ENCODE peak calls at places on chromosome 18, in seven cellular contexts. K, U, N, J, M, I and L are unnamed samples.

GRCh38 chr18:48913201-48913600 is 37.6 kb downstream of the SMAD7 start:
- DNase-seq in K (no peak), U (peak; percentile 48), N (no peak), J (no peak), M (no peak), I (no peak), L (peak; percentile 44)

GRCh38 chr18:50870138-50870845 is 8.6 kb upstream of the ME2 start:
- DNase-seq in K (peak; percentile 25), U (no peak), N (no peak), J (no peak), M (no peak), I (no peak), L (no peak)

GRCh38 chr18:13392899-13393298 is 174.3 kb downstream of the LDLRAD4 start:
- DNase-seq in K (no peak), U (no peak), N (no peak), J (no peak), M (no peak), I (no peak), L (no peak)

GRCh38 chr18:12086249-12086648 is 7.4 kb upstream of the ANKRD62 start:
- DNase-seq in K (no peak), U (no peak), N (no peak), J (no peak), M (peak; percentile 77), I (no peak), L (no peak)

GRCh38 chr18:34742761-34743366 is 32.8 kb downstream of the DTNA start:
- DNase-seq in K (no peak), U (no peak), N (no peak), J (no peak), M (no peak), I (no peak), L (no peak)

GRCh38 chr18:32542221-32542798 is 71.6 kb upstream of the GAREM1 start:
- DNase-seq in K (no peak), U (no peak), N (no peak), J (no peak), M (no peak), I (no peak), L (no peak)

GRCh38 chr18:13500891-13501887 is 225.2 kb downstream of the FAM210A start:
- DNase-seq in K (peak; percentile 79), U (no peak), N (peak; percentile 57), J (no peak), M (no peak), I (no peak), L (no peak)

GRCh38 chr18:79964330-79965118 is at the start of gene HSBP1L1:
- DNase-seq in K (peak; percentile 82), U (peak; percentile 38), N (no peak), J (peak; percentile 33), M (peak; percentile 91), I (no peak), L (peak; percentile 64)

GRCh38 chr18:6058941-6059340 is 163.6 kb upstream of the TMEM200C start:
- DNase-seq in K (no peak), U (no peak), N (no peak), J (no peak), M (no peak), I (no peak), L (no peak)

GRCh38 chr18:35215026-35215425 is 25.8 kb upstream of the ZNF397 start:
- DNase-seq in K (no peak), U (no peak), N (no peak), J (no peak), M (no peak), I (no peak), L (no peak)

GRCh38 chr18:25234740-25235345 is 117.1 kb downstream of the ZNF521 start:
- DNase-seq in K (no peak), U (no peak), N (no peak), J (no peak), M (no peak), I (no peak), L (no peak)

GRCh38 chr18:3305354-3305762 is 43.4 kb downstream of the MYL12B start:
- DNase-seq in K (no peak), U (no peak), N (no peak), J (no peak), M (no peak), I (no peak), L (no peak)

GRCh38 chr18:79881695-79882094 is 69.8 kb downstream of the SLC66A2 start:
- DNase-seq in K (no peak), U (no peak), N (no peak), J (no peak), M (peak; percentile 54), I (no peak), L (no peak)

GRCh38 chr18:36505701-36506100 is 208.2 kb downstream of the FHOD3 start:
- DNase-seq in K (no peak), U (no peak), N (no peak), J (no peak), M (no peak), I (no peak), L (no peak)

GRCh38 chr18:79496978-79497637 is 101.4 kb downstream of the NFATC1 start:
- DNase-seq in K (peak; percentile 35), U (no peak), N (peak; percentile 21), J (peak; percentile 61), M (peak; percentile 87), I (no peak), L (no peak)

GRCh38 chr18:31386683-31387082 is 10.1 kb downstream of the DSG4 start:
- DNase-seq in K (no peak), U (no peak), N (no peak), J (no peak), M (no peak), I (no peak), L (no peak)
- H3K4me1 ChIP-seq in K (no peaks in the 10 kb centered on the region), U (no peaks in the 10 kb centered on the region), N (no peaks in the 10 kb centered on the region), J (no peaks in the 10 kb centered on the region), M (no peaks in the 10 kb centered on the region), I (no peaks in the 10 kb centered on the region), L (no peaks in the 10 kb centered on the region)

DNA sequence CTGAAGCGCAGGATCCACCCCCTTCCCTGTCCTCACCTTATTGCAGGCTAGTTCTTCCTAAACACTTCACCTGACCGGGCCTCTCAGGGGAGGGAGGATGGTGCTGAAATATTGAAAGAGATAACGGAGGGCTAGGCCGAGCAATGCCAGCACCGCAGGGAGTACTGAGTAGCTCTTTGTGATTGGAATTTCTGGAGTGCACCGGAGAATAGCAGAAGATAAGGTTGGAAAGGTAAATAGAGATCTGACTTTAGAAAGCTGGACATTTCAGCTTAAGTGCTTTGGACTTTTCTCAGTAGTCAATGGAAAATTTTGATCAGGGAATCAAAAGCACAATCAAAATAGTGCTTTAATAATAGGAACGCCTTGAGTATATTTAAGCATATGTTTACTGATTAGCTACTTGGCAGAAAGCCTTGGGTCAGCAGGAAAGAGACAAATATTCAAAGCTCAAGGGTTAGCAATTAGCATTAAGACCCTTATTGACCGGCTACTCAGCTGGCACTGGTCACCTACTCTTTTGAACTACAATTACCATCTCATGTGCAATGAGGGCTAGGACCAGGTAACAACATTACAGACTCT is 142.9 kb upstream of the NDUFV2 start:
- DNase-seq in K (no peak), U (no peak), N (no peak), J (no peak), M (no peak), I (no peak), L (no peak)
- H3K4me1 ChIP-seq in K (no peaks in the 10 kb centered on the region), U (peaks cover 13% of the 10 kb centered on the region), N (no peaks in the 10 kb centered on the region), J (no peaks in the 10 kb centered on the region), M (peaks cover 15% of the 10 kb centered on the region), I (peaks cover 11% of the 10 kb centered on the region), L (no peaks in the 10 kb centered on the region)

DNA sequence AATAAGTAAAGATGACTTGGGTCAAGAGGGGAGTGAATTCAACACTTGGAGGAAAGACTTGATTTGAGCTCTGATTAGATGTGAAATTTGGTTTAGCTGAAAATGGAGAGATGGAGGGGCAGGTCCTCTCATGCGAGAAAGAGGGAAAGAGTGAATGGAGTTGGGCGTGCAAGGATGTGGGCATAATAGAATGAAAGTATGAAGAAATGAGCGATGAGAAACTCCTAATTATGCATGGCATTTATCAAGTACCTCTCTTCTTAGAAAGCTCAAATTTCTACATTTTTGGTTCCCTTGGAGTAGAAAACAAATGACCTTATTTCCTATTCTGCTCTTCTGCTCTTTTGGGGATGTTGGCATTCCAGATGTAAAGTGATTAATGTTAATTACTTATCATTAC is 161.5 kb downstream of the PHLPP1 start:
- DNase-seq in K (no peak), U (no peak), N (no peak), J (no peak), M (no peak), I (no peak), L (no peak)
- H3K4me1 ChIP-seq in K (peaks cover 3% of the 10 kb centered on the region), U (no peaks in the 10 kb centered on the region), N (peaks cover 30% of the 10 kb centered on the region), J (no peaks in the 10 kb centered on the region), M (no peaks in the 10 kb centered on the region), I (peaks cover 5% of the 10 kb centered on the region), L (peaks cover 6% of the 10 kb centered on the region)

GRCh38 chr18:45686892-45687611 is 36.9 kb upstream of the SLC14A1 start:
- DNase-seq in K (no peak), U (no peak), N (no peak), J (no peak), M (peak; percentile 77), I (no peak), L (peak; percentile 82)
- H3K4me1 ChIP-seq in K (no peaks in the 10 kb centered on the region), U (no peaks in the 10 kb centered on the region), N (no peaks in the 10 kb centered on the region), J (no peaks in the 10 kb centered on the region), M (no peaks in the 10 kb centered on the region), I (peaks cover 21% of the 10 kb centered on the region), L (peaks cover 63% of the 10 kb centered on the region)